ENCODE peak calls at places on chromosomes 4 and X, in nine cellular contexts. E is stomach, U is hepatocyte, W is omental fat pad, I is GM06990, R is foreskin fibroblast, Z is fibroblast of pulmonary artery, J is bronchial epithelial cell, B is fibroblast of lung. Y is an unnamed sample.

GRCh38 chrX:49040376-49040955 is 2.7 kb downstream of the TFE3 start:
- DNase-seq in I (no peak), W (no peak), J (peak), U (no peak), E (no peak), R (peak), Z (peak), B (peak), Y (no peak)

GRCh38 chrX:38374431-38374830 is 22.0 kb downstream of the OTC start:
- DNase-seq in B (no peak), I (no peak), J (no peak), R (no peak), W (no peak), Z (no peak), U (no peak), E (no peak), Y (no peak)

GRCh38 chrX:100652266-100652665 is 8.3 kb downstream of the SRPX2 start:
- DNase-seq in J (no peak), U (no peak), Z (no peak), E (no peak), R (no peak), B (no peak), W (no peak), I (no peak), Y (no peak)

GRCh38 chr4:55378617-55379467 is 16.9 kb upstream of the TMEM165 start:
- DNase-seq in Z (no peak), U (no peak), E (peak), I (no peak), B (no peak), J (peak), R (peak), W (no peak), Y (no peak)

GRCh38 chr4:168840988-168841681 is 168.9 kb downstream of the CBR4 start:
- DNase-seq in Z (no peak), E (peak), J (no peak), I (no peak), U (no peak), R (no peak), W (no peak), B (no peak), Y (no peak)

GRCh38 chrX:81120936-81121351 is 80.8 kb downstream of the HMGN5 start:
- DNase-seq in E (peak), J (peak), U (peak), W (no peak), B (peak), I (peak), Z (peak), R (peak), Y (no peak)

GRCh38 chrX:15301924-15302323 is 13.5 kb downstream of the ASB11 start:
- DNase-seq in B (peak), E (no peak), Z (peak), R (peak), U (peak), W (no peak), I (peak), J (no peak), Y (peak)

GRCh38 chr4:65437102-65437501 is 233.2 kb downstream of the EPHA5 start:
- DNase-seq in I (no peak), W (no peak), J (no peak), B (no peak), E (no peak), Z (peak), U (peak), R (no peak), Y (no peak)

GRCh38 chr4:108210989-108211725 is 42.4 kb upstream of the LEF1 start:
- DNase-seq in I (no peak), Z (no peak), W (no peak), R (peak), E (no peak), U (no peak), B (no peak), J (peak), Y (no peak)

GRCh38 chrX:139267858-139268257 is 262.7 kb upstream of the F9 start:
- DNase-seq in W (no peak), R (no peak), J (no peak), B (no peak), I (no peak), E (no peak), Z (no peak), U (no peak), Y (no peak)

DNA sequence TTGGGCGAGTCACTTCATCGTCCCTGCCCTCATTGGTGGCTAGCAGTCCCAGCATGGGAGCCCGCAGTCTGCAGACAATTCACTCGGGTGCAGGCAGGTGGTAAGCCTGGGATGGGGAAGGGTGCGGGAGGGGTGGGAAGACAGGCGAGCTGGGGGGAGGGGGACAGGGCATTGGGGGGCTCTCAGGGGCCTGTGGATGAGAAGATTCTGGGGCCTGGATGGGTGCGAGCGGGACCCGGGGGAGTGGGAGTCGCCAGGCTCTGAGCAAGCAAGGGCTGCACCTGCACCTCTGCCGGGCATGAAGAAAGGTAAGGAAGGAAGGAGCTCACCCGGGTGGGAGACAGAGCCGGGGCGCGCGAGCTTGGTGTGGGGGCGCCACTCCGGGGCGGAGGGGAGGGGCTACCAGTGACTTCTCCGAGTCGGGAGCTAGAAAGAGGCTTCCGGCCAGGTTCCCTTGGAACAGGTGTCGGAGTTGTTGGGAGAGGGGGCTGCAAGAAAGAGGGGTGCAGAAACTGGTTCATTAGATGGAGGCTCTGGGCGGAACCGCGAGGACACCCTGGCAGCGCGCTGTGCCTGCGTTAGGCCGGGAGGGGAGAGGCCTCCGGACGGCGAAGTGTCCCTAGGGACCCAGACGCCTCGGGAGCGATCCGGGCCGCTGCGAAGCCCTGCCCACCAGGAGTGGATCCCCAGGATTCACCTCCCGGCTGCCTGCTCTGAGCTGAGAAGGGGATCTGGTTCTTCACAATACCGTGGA is 103.4 kb upstream of the PDLIM3 start:
- DNase-seq in E (no peak), B (no peak), Z (peak), U (peak), I (no peak), W (no peak), J (no peak), R (no peak), Y (no peak)
- TF ChIP-seq CTCF in E (no peak), B (no peak), Z (no peak), U (no peak), I (no peak), W (no peak), J (no peak), R (no peak), Y (no peak)

GRCh38 chr4:10581022-10581421 is 103.5 kb downstream of the CLNK start:
- DNase-seq in R (no peak), B (no peak), I (no peak), Z (no peak), J (peak), U (no peak), E (no peak), W (no peak), Y (no peak)

GRCh38 chr4:10579700-10580099 is 104.9 kb downstream of the CLNK start:
- DNase-seq in U (no peak), Z (no peak), I (no peak), E (no peak), J (no peak), R (no peak), B (no peak), W (no peak), Y (no peak)

GRCh38 chr4:10582966-10583365 is 101.6 kb downstream of the CLNK start:
- DNase-seq in E (no peak), W (no peak), I (no peak), U (no peak), B (no peak), R (no peak), Z (no peak), J (no peak), Y (no peak)

GRCh38 chr4:10584042-10584441 is 100.5 kb downstream of the CLNK start:
- DNase-seq in Z (peak), B (peak), W (no peak), E (peak), I (no peak), R (peak), J (peak), U (peak), Y (peak)

GRCh38 chr4:10582059-10582686 is 102.4 kb downstream of the CLNK start:
- DNase-seq in E (peak), I (no peak), W (no peak), Z (peak), J (peak), B (peak), R (peak), U (peak), Y (peak)
- TF ChIP-seq CTCF in E (peak), I (peak), W (peak), Z (peak), J (peak), B (peak), R (peak), U (peak), Y (peak)

DNA sequence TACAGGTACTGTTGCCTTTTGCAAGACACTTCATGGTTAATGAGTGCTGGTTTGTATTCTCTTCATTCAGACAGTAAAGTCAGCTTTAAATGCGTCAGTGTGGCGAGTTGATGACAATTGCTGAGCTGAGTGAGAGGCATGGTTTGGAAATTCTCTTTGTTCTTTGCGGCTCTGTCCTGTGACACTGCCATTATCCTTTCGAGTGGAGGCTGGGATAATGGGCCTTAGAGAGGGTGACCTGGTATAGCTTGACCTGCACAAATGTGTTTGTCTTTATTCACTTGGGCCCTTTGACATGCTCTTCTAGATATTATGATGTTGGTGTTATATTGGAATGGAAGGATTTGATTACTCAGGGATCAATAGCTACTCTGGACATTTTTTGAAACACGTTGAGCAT is 208.5 kb upstream of the FAT1 start:
- DNase-seq in E (no peak), U (no peak), B (no peak), I (no peak), R (no peak), W (no peak), J (no peak), Z (no peak), Y (no peak)
- TF ChIP-seq CTCF in E (no peak), U (no peak), B (no peak), I (no peak), R (no peak), W (no peak), J (no peak), Z (no peak), Y (no peak)

GRCh38 chrX:19592952-19593351 is 77.6 kb upstream of the MAP3K15 start:
- DNase-seq in U (no peak), I (no peak), B (no peak), W (no peak), R (no peak), J (peak), Z (no peak), E (no peak), Y (no peak)

GRCh38 chrX:19589105-19589504 is 73.8 kb upstream of the MAP3K15 start:
- DNase-seq in U (no peak), W (no peak), B (no peak), J (peak), Z (no peak), R (no peak), I (no peak), E (no peak), Y (no peak)

GRCh38 chrX:19599253-19599652 is 83.9 kb upstream of the MAP3K15 start:
- DNase-seq in J (no peak), W (no peak), B (no peak), Z (no peak), R (no peak), I (no peak), E (no peak), U (no peak), Y (no peak)

GRCh38 chrX:19595036-19595435 is 79.7 kb upstream of the MAP3K15 start:
- DNase-seq in J (no peak), R (no peak), B (peak), Z (peak), U (no peak), E (no peak), I (no peak), W (no peak), Y (no peak)

GRCh38 chrX:19593684-19594083 is 78.4 kb upstream of the MAP3K15 start:
- DNase-seq in E (no peak), R (peak), W (no peak), U (peak), J (peak), I (no peak), Z (peak), B (peak), Y (no peak)
- TF ChIP-seq CTCF in E (no peak), R (peak), W (no peak), U (peak), J (peak), I (peak), Z (peak), B (peak), Y (peak)

GRCh38 chrX:24693453-24694202 is at the start of gene POLA1:
- DNase-seq in U (peak), B (peak), W (peak), Z (peak), E (peak), R (peak), I (peak), J (peak), Y (peak)
- TF ChIP-seq CTCF in U (peak), B (peak), W (no peak), Z (peak), E (peak), R (peak), I (no peak), J (peak), Y (peak)

DNA sequence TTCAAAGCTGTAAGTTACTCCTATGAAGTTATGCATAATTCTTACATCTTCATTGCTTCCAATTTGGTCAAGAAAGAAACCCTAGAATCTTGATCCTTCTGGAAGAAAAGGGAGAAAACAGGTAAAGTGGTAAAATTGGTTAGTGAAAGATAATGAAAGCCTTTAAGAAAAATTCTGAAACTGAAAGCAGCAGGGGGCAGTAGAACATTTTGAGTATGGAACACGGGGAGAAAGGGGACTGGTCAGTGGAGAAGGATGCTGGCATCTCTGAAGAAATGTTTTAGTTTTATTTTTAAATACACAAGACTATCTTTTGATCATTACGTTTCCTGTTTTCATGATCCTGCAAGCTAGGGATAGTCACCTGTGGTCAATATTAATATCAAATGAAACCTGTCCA is 54.3 kb downstream of the SLIT2 start:
- DNase-seq in J (no peak), Z (peak), W (no peak), B (peak), I (no peak), E (no peak), R (no peak), U (peak), Y (no peak)
- TF ChIP-seq CTCF in J (peak), Z (peak), W (no peak), B (peak), I (peak), E (no peak), R (peak), U (peak), Y (peak)

DNA sequence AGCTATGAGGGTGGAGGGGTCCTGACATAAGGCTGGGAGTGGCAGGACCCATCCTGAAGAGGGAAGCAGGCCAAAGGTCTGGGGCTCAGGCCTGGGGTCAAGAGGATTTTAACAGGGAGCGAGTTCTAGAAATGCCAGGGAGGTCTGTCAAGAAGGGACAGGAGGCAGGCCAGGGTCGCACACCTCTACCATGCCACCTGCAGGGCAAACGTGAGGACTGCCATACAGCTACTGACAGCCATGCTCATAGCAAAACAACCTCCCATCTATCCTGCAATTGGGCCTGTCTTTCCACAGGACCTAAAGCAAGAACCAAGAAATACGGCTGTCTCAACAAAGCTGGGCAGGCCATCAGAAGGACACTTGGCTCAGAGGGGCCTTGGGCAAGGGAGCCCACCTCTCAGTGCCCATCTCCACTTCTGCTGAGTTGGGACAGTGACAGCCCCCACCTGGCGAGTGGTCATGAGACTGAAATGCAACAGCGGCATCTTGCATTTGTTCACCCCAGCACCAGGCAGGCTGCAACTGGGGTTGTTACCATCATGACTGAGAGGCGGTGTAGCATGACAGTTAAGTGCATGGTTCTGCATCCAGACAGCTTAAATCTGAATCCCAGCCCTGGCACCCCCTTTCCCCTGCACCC is 92.7 kb downstream of the WFS1 start:
- DNase-seq in R (no peak), I (no peak), J (no peak), B (no peak), U (no peak), W (no peak), E (no peak), Z (no peak), Y (no peak)
- TF ChIP-seq CTCF in R (no peak), I (peak), J (no peak), B (no peak), U (no peak), W (no peak), E (no peak), Z (no peak), Y (no peak)

DNA sequence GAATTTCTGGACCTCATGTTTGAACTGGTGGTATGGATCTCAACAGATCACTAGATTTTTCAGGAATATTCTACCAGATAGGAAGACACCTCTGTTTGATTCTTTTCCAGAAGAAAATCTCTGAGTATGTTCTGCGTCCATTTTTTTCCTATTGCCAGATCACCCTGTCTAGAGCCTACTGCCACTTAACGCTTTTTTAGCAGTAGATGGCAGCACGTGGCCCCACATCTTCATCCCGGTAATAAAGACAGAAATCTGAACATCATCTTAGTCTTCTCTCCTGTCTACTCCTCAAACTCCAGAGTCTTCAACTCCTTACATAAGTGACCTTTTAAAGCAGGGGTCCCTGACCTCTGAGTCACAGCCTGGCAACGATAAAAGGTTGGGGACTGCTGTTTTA is 184.7 kb downstream of the TMA16 start:
- DNase-seq in R (no peak), W (no peak), E (no peak), J (peak), U (peak), Z (no peak), I (no peak), B (peak), Y (no peak)
- TF ChIP-seq CTCF in R (peak), W (no peak), E (no peak), J (peak), U (peak), Z (no peak), I (peak), B (peak), Y (peak)